ENCODE peak calls at places on chromosomes 11 and 22, in seven cellular contexts. Z is breast epithelium, D is HCT116, E is transverse colon, X is brain microvascular endothelial cell, R is GM12878, O is gastrocnemius medialis. Q is an unnamed sample.

GRCh38 chr11:35141034-35141433 is 2.1 kb downstream of the CD44 start:
- DNase-seq in Z (no peak), E (no peak), D (no peak), R (no peak), O (no peak), X (no peak), Q (no peak)

GRCh38 chr11:92257536-92257935 is 32.9 kb downstream of the FAT3 start:
- DNase-seq in Z (no peak), D (no peak), R (no peak), E (no peak), O (no peak), X (no peak), Q (no peak)

GRCh38 chr11:103465555-103466140 is 356.4 kb downstream of the DYNC2H1 start:
- DNase-seq in Z (no peak), X (no peak), E (no peak), D (no peak), R (no peak), O (no peak), Q (no peak)

GRCh38 chr22:46738961-46739870 is 1.2 kb upstream of the CERK start:
- DNase-seq in E (peak; percentile 86), D (peak; percentile 81), Z (no peak), O (peak; percentile 84), X (peak; percentile 69), R (no peak), Q (peak; percentile 78)

GRCh38 chr22:46011627-46012181 is 34.7 kb upstream of the WNT7B start:
- DNase-seq in O (peak; percentile 14), D (no peak), X (no peak), Z (no peak), R (no peak), E (no peak), Q (no peak)

GRCh38 chr11:98736813-98737212 is 283.9 kb upstream of the CNTN5 start:
- DNase-seq in D (no peak), E (no peak), O (no peak), X (no peak), Z (no peak), R (no peak), Q (peak; percentile 47)

GRCh38 chr22:35739642-35740041 is 22.0 kb downstream of the APOL5 start:
- DNase-seq in O (peak; percentile 48), D (no peak), E (no peak), X (no peak), R (no peak), Z (no peak), Q (peak; percentile 66)

GRCh38 chr11:78290293-78291176 is 101.8 kb downstream of the USP35 start:
- DNase-seq in E (no peak), X (peak; percentile 60), O (peak; percentile 41), Z (no peak), D (no peak), R (no peak), Q (no peak)

GRCh38 chr11:34354782-34355181 is 3.0 kb downstream of the ABTB2 start:
- DNase-seq in O (no peak), X (no peak), Z (no peak), D (no peak), E (no peak), R (no peak), Q (no peak)

GRCh38 chr22:49829044-49829719 is 1.5 kb upstream of the BRD1 start:
- DNase-seq in E (no peak), O (no peak), Z (no peak), X (no peak), D (no peak), R (no peak), Q (no peak)

GRCh38 chr11:30583505-30584280 is 2.5 kb downstream of the MPPED2 start:
- DNase-seq in R (no peak), O (no peak), X (no peak), E (peak; percentile 9), D (no peak), Z (peak; percentile 49), Q (peak; percentile 77)

GRCh38 chr11:109733245-109733644 is 311.3 kb downstream of the C11orf87 start:
- DNase-seq in E (no peak), Z (no peak), D (no peak), R (no peak), O (no peak), X (peak; percentile 34), Q (no peak)

GRCh38 chr11:113546757-113547507 is 71.7 kb upstream of the DRD2 start:
- DNase-seq in R (no peak), E (no peak), Z (no peak), D (no peak), O (no peak), X (peak; percentile 59), Q (peak; percentile 20)

DNA sequence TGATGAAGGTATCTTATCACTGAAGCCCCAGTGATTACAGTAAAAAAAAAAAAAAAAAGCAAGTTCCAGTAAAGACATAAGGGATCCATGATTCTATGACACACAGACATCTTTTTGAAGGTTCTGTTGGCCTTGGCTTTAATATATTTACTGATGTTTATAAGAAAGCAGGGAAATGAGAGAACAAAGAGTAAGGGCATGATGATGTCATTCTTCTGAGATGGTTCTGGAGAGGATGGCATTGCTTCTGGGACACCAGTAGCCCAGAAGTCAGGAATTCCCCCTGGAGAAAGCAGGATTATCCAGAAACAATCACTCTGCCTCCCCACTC is 233.6 kb downstream of the FAM76B start:
- DNase-seq in Z (no peak), D (no peak), R (no peak), X (no peak), E (no peak), O (no peak), Q (no peak)
- H3K27ac ChIP-seq in Z (peak overlapping the region; percentile 72), D (no peak overlapping the region), R (peak overlapping the region; percentile 86), X (no peak overlapping the region), E (no peak overlapping the region), O (no peak overlapping the region), Q (peak overlapping the region; percentile 42)

DNA sequence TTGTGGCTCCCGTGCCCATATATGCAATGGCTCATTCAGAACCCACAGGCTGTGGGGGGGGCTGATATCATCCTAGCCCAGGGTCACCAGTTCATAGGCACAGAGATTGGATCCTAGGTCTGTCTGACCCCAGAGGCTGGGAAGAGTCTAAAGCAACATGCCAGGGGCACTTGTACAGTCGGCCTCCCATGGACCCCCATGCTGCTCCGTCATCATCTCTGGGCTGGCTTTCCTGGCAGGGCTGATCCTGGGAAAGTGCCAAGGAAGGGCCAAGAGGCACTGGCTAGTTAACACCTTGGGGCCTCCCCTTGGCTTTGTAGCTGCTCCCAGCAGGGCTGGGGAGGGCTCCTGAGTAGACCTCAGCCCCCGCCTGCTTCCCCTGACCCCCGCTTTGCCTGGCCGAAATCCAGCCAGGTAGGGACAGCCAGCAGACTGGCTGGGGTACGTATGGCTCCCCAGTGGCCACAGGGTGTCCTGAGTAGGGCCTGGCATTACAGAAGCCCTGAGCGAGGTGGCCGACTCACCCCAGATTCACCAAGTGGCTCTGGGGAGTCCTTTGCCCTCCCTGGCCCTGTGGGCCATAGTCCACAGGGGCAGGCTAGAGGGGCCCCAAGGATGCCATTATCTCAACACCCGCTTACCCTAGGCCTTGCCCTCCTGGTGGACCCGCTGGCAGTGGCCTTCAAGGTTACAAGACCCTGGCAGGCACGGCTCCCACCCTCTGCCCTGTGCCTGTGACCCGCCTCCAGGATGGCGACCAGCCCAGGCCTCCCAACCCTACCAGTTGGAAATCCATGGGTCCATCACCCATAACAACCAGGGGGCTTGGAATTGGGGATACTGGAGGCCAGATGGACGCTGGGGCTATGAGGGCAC is 22.5 kb downstream of the FADS3 start:
- DNase-seq in Z (no peak), E (no peak), X (no peak), D (no peak), O (no peak), R (no peak), Q (peak; percentile 69)
- TF ChIP-seq CTCF in Z (no peak), E (no peak), X (no peak), D (no peak), O (no peak), R (no peak), Q (no peak)

GRCh38 chr22:22911327-22912134 is 23.9 kb downstream of the IGLL5 start:
- DNase-seq in D (no peak), X (no peak), R (no peak), E (no peak), Z (no peak), O (no peak), Q (no peak)
- H3K27ac ChIP-seq in D (no peak overlapping the region), X (no peak overlapping the region), R (no peak overlapping the region), E (no peak overlapping the region), Z (no peak overlapping the region), O (no peak overlapping the region), Q (no peak overlapping the region)

GRCh38 chr11:12016246-12016645 is 7.8 kb upstream of the DKK3 start:
- DNase-seq in X (no peak), E (no peak), R (no peak), Z (no peak), O (no peak), D (no peak), Q (no peak)
- TF ChIP-seq CTCF in X (peak; percentile 45), E (no peak), R (no peak), Z (no peak), O (no peak), D (no peak), Q (peak; percentile 23)

GRCh38 chr11:115238086-115238485 is 266.1 kb downstream of the CADM1 start:
- DNase-seq in X (no peak), D (no peak), O (no peak), R (no peak), E (no peak), Z (no peak), Q (no peak)
- H3K27ac ChIP-seq in X (no peak overlapping the region), D (no peak overlapping the region), O (no peak overlapping the region), R (no peak overlapping the region), E (no peak overlapping the region), Z (no peak overlapping the region), Q (no peak overlapping the region)

DNA sequence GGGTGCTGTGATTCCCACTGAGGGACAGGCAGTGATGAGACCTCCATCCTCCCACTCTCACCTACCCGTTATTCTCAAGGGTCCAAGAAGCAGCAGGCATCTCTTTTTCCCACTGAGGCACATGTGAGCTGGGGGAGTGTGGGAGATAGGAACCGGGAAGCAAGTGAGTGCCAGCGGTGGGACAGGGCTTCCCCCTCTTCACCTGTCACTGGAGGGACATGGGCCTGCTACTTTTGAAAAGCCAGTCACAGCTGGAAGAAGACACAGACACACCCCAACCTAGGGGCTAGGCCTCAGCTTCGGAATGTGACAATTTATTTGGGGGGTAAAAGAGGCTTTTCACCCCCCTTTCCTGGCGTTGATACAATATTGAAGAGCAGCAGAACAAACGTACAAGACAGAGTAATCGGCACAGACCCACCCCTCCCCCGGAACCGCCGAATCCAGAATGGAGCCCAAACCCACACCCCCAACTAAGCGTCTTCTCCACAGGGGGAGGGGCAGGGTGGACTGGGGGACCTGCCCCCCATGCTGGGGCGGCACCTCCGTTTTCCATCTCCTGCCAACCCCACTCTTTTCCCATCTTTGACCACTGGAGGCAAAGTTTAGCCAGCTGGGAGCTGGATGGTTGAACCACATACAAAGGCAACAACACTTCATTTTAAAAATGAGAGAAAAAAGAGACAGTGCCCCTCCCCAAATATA is 10.7 kb downstream of the CBX6 start:
- DNase-seq in E (no peak), X (no peak), D (no peak), O (no peak), R (no peak), Z (no peak), Q (no peak)
- TF ChIP-seq CTCF in E (no peak), X (peak; percentile 55), D (peak; percentile 25), O (no peak), R (no peak), Z (no peak), Q (peak; percentile 55)

DNA sequence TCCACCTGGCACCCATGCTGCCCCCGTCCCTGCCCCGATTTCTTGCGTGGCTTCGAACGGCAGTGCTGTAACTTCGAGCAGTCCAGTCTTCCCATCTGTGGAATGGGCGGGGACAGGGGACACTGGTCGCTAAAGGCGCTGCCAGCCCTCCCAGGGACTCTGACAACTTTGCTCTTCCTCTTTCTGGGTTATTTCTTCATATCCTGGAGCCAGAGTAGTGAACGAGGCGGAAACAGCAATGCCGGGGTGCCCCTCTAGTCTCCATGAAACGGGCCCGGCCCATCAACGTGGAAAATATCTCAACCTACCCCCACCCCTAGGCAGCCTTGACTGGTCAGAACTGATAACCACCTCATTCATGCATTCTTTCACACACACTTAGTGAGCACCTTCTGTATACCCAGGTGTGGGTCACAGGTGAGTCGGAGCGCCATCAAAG is 42.8 kb downstream of the TRIOBP start:
- DNase-seq in Z (no peak), O (no peak), X (no peak), D (no peak), E (no peak), R (no peak), Q (no peak)
- H3K27ac ChIP-seq in Z (peak overlapping the region; percentile 79), O (peak overlapping the region; percentile 49), X (no peak overlapping the region), D (no peak overlapping the region), E (peak overlapping the region; percentile 12), R (no peak overlapping the region), Q (no peak overlapping the region)